ENCODE peak calls at places on chromosomes 13 and 19, in four cellular contexts. K is cardiac muscle cell, X is thoracic aorta, R is right lobe of liver. P is an unnamed sample. For H3K27me3, the result is how much of the 10 kb centered on the place peaks cover.

GRCh38 chr19:6739884-6740588 is 556 bp downstream of the TRIP10 start:
- DNase-seq in X (no peak), K (no peak), R (no peak), P (peak)

GRCh38 chr19:14361824-14362223 is 19.4 kb upstream of the ADGRE5 start:
- DNase-seq in X (no peak), K (peak), R (no peak), P (peak)

GRCh38 chr13:77860621-77861020 is 58.0 kb downstream of the EDNRB start:
- DNase-seq in X (no peak), K (peak), R (no peak), P (no peak)

GRCh38 chr13:107020393-107020792 is 452.5 kb upstream of the ARGLU1 start:
- DNase-seq in R (no peak), K (no peak), X (no peak), P (no peak)

GRCh38 chr19:2976609-2977000 is 759 bp upstream of the TLE6 start:
- DNase-seq in X (no peak), R (no peak), K (no peak), P (no peak)

GRCh38 chr13:114112231-114112825 is 20.1 kb downstream of the RASA3 start:
- DNase-seq in X (no peak), K (no peak), R (peak), P (no peak)

GRCh38 chr19:30071871-30072270 is 129.8 kb downstream of the URI1 start:
- DNase-seq in K (no peak), X (no peak), R (peak), P (no peak)

GRCh38 chr13:114140131-114140908 is 7.9 kb upstream of the RASA3 start:
- DNase-seq in X (no peak), R (no peak), K (no peak), P (no peak)

GRCh38 chr19:46946611-46947238 is 72.9 kb upstream of the NPAS1 start:
- DNase-seq in K (no peak), R (peak), X (no peak), P (no peak)

GRCh38 chr13:106230450-106230849 is 305.0 kb downstream of the EFNB2 start:
- DNase-seq in X (no peak), K (peak), R (no peak), P (no peak)

GRCh38 chr19:49064029-49064629 is 489 bp downstream of the NTF4 start:
- DNase-seq in K (no peak), R (no peak), X (no peak), P (no peak)

GRCh38 chr19:17325881-17326594 is 8.6 kb downstream of the ANO8 start:
- DNase-seq in X (peak), K (no peak), R (peak), P (no peak)

GRCh38 chr13:110331362-110331761 is 24.3 kb downstream of the COL4A2 start:
- DNase-seq in X (no peak), K (peak), R (no peak), P (peak)

GRCh38 chr13:113917096-113917495 is 53.2 kb upstream of the GAS6 start:
- DNase-seq in K (no peak), R (no peak), X (no peak), P (no peak)

GRCh38 chr13:79491715-79492114 is 10.8 kb downstream of the NDFIP2 start:
- DNase-seq in R (no peak), X (no peak), K (peak), P (no peak)

GRCh38 chr13:24984134-24984533 is 111.8 kb upstream of the PABPC3 start:
- DNase-seq in R (no peak), K (no peak), X (no peak), P (no peak)

GRCh38 chr19:47471733-47472457 is at the start of gene SLC8A2:
- DNase-seq in K (peak), R (no peak), X (peak), P (peak)

GRCh38 chr19:3708207-3708931 is at the start of gene TJP3:
- DNase-seq in X (no peak), K (peak), R (peak), P (no peak)

GRCh38 chr13:61935710-61936109 is 520.1 kb upstream of the PCDH20 start:
- DNase-seq in R (no peak), X (no peak), K (no peak), P (no peak)

GRCh38 chr19:2315818-2316353 is 7.9 kb upstream of the LINGO3 start:
- DNase-seq in K (peak), X (no peak), R (peak), P (no peak)

GRCh38 chr19:47232422-47233211 is 1.6 kb upstream of the BBC3 start:
- DNase-seq in R (no peak), K (peak), X (no peak), P (peak)

GRCh38 chr13:48234652-48235099 is 1.7 kb downstream of the ITM2B start:
- DNase-seq in K (no peak), X (no peak), R (no peak), P (no peak)

GRCh38 chr19:44809856-44810554 is 1.1 kb downstream of the BCAM start:
- DNase-seq in R (no peak), X (no peak), K (no peak), P (no peak)

GRCh38 chr19:31616031-31616430 is 266.8 kb upstream of the TSHZ3 start:
- DNase-seq in X (no peak), K (no peak), R (no peak), P (no peak)

GRCh38 chr13:51815848-51816247 is 11.9 kb upstream of the DHRS12 start:
- DNase-seq in K (no peak), X (no peak), R (no peak), P (no peak)

GRCh38 chr13:51814071-51814470 is 10.1 kb upstream of the DHRS12 start:
- DNase-seq in R (no peak), K (no peak), X (no peak), P (no peak)

GRCh38 chr13:51816604-51817254 is 12.8 kb upstream of the DHRS12 start:
- DNase-seq in R (no peak), X (no peak), K (no peak), P (no peak)

GRCh38 chr13:51817717-51818116 is 13.8 kb upstream of the DHRS12 start:
- DNase-seq in X (no peak), R (no peak), K (no peak), P (no peak)

DNA sequence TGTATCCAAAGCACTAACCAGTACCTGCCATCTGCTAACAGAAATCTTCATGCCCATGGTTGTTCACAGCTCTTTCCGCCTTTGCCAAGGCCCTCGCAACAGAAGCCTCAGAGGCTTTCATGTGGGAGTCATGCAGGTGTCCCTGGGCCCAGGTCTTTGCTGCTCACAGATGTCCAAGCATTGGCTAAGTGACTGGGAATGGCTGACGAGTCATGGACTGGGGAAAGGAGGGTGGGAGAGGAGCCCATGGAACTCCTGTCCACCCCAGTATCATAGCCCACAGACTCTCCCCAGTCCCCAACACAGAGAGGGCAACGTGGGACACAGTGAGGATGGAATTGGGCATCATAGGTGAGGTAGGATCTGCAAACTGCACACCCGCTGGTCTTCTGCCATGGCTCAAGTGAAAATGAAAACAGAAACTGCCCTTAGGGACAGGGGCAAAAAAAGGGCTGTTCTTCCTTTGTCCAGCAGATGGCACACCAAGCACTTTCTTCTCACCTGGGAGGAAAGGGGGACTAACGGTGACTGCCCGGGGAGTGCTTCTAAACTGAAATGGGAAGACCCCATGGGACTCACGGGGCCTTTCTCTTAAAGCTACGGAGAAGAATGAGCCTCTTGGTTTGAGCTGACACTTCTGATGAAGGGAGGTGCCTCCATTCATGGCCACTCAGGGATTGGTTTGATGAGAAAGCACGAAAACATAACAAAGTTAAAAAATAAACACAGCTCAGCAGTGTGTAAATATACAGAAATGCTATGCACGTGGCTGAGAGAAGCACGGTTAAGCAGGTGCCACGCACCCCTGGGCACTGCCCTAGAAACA is 11.1 kb upstream of the DHRS12 start:
- DNase-seq in R (peak), K (peak), X (no peak), P (peak)
- H3K27me3 ChIP-seq in R (under half), K (under half), X (under half), P (under half)

GRCh38 chr19:55077106-55077505 is 1.4 kb downstream of the EPS8L1 start:
- DNase-seq in K (no peak), X (no peak), R (no peak), P (no peak)
- H3K27ac ChIP-seq in K (no peak), X (no peak), R (no peak), P (no peak)

GRCh38 chr19:54281008-54281728 is at the start of gene LILRB2:
- DNase-seq in R (no peak), K (no peak), X (no peak), P (no peak)
- H3K27me3 ChIP-seq in R (under half), K (under half), X (under half), P (under half)

DNA sequence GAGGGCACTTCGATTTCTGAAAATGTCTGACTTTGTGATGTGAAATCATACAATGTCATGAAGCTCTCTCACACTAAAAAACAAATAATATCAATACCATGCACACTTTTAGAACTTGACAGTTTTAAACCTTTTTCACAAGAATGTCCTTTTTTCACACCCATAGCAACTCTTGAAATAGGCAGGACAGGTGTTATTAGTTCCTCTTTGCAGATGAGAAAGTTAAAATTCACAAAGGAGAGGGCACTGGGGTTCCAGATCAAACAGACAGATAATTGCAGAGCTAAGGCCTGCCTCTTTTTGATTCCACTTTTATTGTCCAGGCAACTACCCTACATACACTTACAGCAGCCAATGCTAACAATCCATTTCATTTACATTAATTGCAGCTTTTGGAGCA is 142.8 kb downstream of the KLF12 start:
- DNase-seq in K (no peak), R (no peak), X (no peak), P (no peak)
- H3K27ac ChIP-seq in K (no peak), R (no peak), X (no peak), P (no peak)